ENCODE peak calls at places on chromosomes 3 and 15, in ten cellular contexts. R is effector memory CD8-positive, alpha-beta T cell; A is T-helper 9 cell; M is cerebellar nuclear complex; H is GM12865; G is Panc1; X is glutamatergic neuron; E is Kasumi-1; C is endothelial cell; N is activated CD8-positive, alpha-beta memory T cell treated with anti-CD3 and anti-CD28 coated beads for 48 hours. S is an unnamed sample.

GRCh38 chr3:194194051-194194756 is 58.3 kb downstream of the HES1 start:
- DNase-seq in A (no peak), M (no peak), X (no peak), R (no peak), H (peak; percentile 12), C (no peak), N (no peak), G (no peak), E (peak; percentile 60), S (no peak)

GRCh38 chr3:13110678-13111116 is 37.5 kb upstream of the IQSEC1 start:
- DNase-seq in R (peak; percentile 28), N (no peak), X (no peak), A (no peak), G (no peak), C (no peak), E (no peak), H (peak; percentile 87), M (no peak), S (peak; percentile 92)

GRCh38 chr3:4416961-4417360 is 50.1 kb downstream of the SUMF1 start:
- DNase-seq in E (no peak), N (no peak), C (no peak), H (no peak), G (peak; percentile 91), X (peak; percentile 20), M (no peak), A (no peak), R (no peak), S (peak; percentile 67)

GRCh38 chr15:64651573-64652260 is 123.7 kb downstream of the RBPMS2 start:
- DNase-seq in X (no peak), H (peak; percentile 87), R (peak; percentile 37), C (no peak), A (peak; percentile 13), G (no peak), N (no peak), M (no peak), E (no peak), S (no peak)

GRCh38 chr3:173977747-173978146 is 580.2 kb downstream of the NLGN1 start:
- DNase-seq in G (no peak), A (no peak), R (no peak), E (no peak), H (no peak), X (no peak), C (no peak), N (no peak), M (no peak), S (no peak)

GRCh38 chr15:83106994-83107840 is at the start of gene TM6SF1:
- DNase-seq in H (peak; percentile 44), A (no peak), E (no peak), M (no peak), R (no peak), G (no peak), N (no peak), C (peak; percentile 42), X (peak; percentile 52), S (no peak)

GRCh38 chr15:77549552-77550274 is 83.0 kb downstream of the LINGO1 start:
- DNase-seq in H (no peak), C (no peak), M (no peak), E (no peak), G (no peak), X (no peak), A (no peak), N (no peak), R (no peak), S (no peak)

GRCh38 chr3:49238274-49239127 is 38.5 kb downstream of the C3orf62 start:
- DNase-seq in M (no peak), H (peak; percentile 18), C (no peak), E (peak; percentile 98), N (no peak), X (no peak), G (no peak), A (no peak), R (no peak), S (peak; percentile 81)

GRCh38 chr15:29029651-29030195 is 143.9 kb downstream of the APBA2 start:
- DNase-seq in N (no peak), H (no peak), C (no peak), G (no peak), R (no peak), E (no peak), A (no peak), M (no peak), X (no peak), S (no peak)

GRCh38 chr3:4943553-4943952 is 35.7 kb upstream of the BHLHE40 start:
- DNase-seq in X (no peak), E (no peak), A (no peak), M (no peak), H (no peak), G (no peak), R (no peak), C (peak; percentile 9), N (no peak), S (no peak)

GRCh38 chr3:9638147-9638546 is 11.2 kb upstream of the MTMR14 start:
- DNase-seq in X (no peak), A (no peak), C (no peak), R (no peak), H (no peak), M (no peak), E (no peak), N (no peak), G (no peak), S (no peak)

GRCh38 chr3:100120693-100121092 is 6.4 kb upstream of the FILIP1L start:
- DNase-seq in A (no peak), C (no peak), H (no peak), X (no peak), R (no peak), M (no peak), N (no peak), E (no peak), G (no peak), S (no peak)

GRCh38 chr15:68209735-68210408 is 4.7 kb upstream of the CALML4 start:
- DNase-seq in A (no peak), N (peak; percentile 14), G (no peak), H (peak; percentile 61), E (no peak), R (no peak), X (no peak), M (no peak), C (no peak), S (no peak)

GRCh38 chr3:171653701-171654100 is 156.6 kb downstream of the PLD1 start:
- DNase-seq in M (no peak), E (no peak), H (no peak), R (no peak), C (no peak), A (no peak), G (no peak), N (no peak), X (no peak), S (no peak)

GRCh38 chr15:61070111-61070901 is 158.8 kb downstream of the RORA start:
- DNase-seq in X (no peak), C (no peak), H (no peak), A (no peak), R (no peak), G (no peak), M (no peak), E (no peak), N (no peak), S (no peak)

GRCh38 chr3:179760944-179761343 is 108.1 kb downstream of the USP13 start:
- DNase-seq in H (no peak), R (no peak), A (no peak), N (no peak), X (no peak), M (no peak), C (no peak), G (no peak), E (peak; percentile 80), S (no peak)

GRCh38 chr3:67940200-67940952 is 286.0 kb upstream of the SUCLG2 start:
- DNase-seq in X (no peak), E (peak; percentile 59), H (no peak), R (no peak), M (no peak), G (no peak), C (no peak), N (no peak), A (no peak), S (no peak)

GRCh38 chr15:33360876-33361275 is 50.1 kb downstream of the RYR3 start:
- DNase-seq in X (no peak), E (no peak), H (no peak), R (no peak), M (no peak), C (no peak), G (no peak), N (no peak), A (no peak), S (no peak)

GRCh38 chr15:66151809-66152208 is 101.7 kb downstream of the MEGF11 start:
- DNase-seq in X (no peak), A (no peak), N (no peak), G (no peak), R (no peak), M (no peak), H (no peak), C (no peak), E (no peak), S (no peak)

GRCh38 chr15:88636039-88636438 is 2.8 kb upstream of the ISG20 start:
- DNase-seq in X (no peak), H (no peak), R (peak; percentile 56), C (no peak), M (no peak), N (no peak), A (peak; percentile 75), G (no peak), E (no peak), S (no peak)

GRCh38 chr3:152664766-152665165 is 170.2 kb upstream of the P2RY1 start:
- DNase-seq in A (no peak), M (no peak), X (no peak), N (no peak), R (no peak), E (no peak), G (no peak), H (no peak), C (no peak), S (no peak)

GRCh38 chr3:3998140-3998977 is 199.1 kb downstream of the LRRN1 start:
- DNase-seq in H (peak; percentile 74), R (no peak), A (no peak), M (no peak), G (peak; percentile 36), X (no peak), N (peak; percentile 1), C (peak; percentile 27), E (peak; percentile 66), S (no peak)

GRCh38 chr3:170714562-170715535 is 129.0 kb upstream of the SLC7A14 start:
- DNase-seq in R (no peak), G (no peak), H (no peak), M (no peak), N (no peak), A (no peak), C (no peak), X (no peak), E (no peak), S (no peak)

GRCh38 chr3:105827959-105828358 is 40.9 kb downstream of the CBLB start:
- DNase-seq in H (no peak), C (peak; percentile 22), M (no peak), R (no peak), X (peak; percentile 16), N (no peak), E (peak; percentile 45), G (peak; percentile 46), A (no peak), S (peak; percentile 78)

GRCh38 chr3:149783576-149783975 is 8.8 kb downstream of the ANKUB1 start:
- DNase-seq in H (no peak), M (no peak), R (no peak), E (peak; percentile 88), G (no peak), N (no peak), A (no peak), X (no peak), C (no peak), S (peak; percentile 80)

GRCh38 chr3:171407746-171408145 is 52.5 kb downstream of the TNIK start:
- DNase-seq in N (no peak), R (no peak), G (no peak), C (no peak), H (no peak), M (no peak), X (no peak), A (no peak), E (no peak), S (no peak)

GRCh38 chr3:50333744-50334328 is 5.8 kb upstream of the TUSC2 start:
- DNase-seq in A (no peak), E (no peak), C (no peak), R (no peak), H (no peak), G (no peak), N (no peak), M (no peak), X (no peak), S (no peak)

GRCh38 chr3:15276028-15276717 is 56.2 kb downstream of the SH3BP5 start:
- DNase-seq in R (no peak), G (no peak), A (no peak), C (no peak), N (no peak), H (no peak), X (no peak), M (no peak), E (no peak), S (no peak)

S was measured in retinal pigment epithelial cell.